ENCODE peak calls at places on chromosomes 12 and 14, in four cellular contexts. Y is stomach, F is Panc1, J is H1. L is an unnamed sample.

GRCh38 chr12:43914923-43915468 is 79.1 kb downstream of the TMEM117 start:
- DNase-seq in F (no peak), Y (no peak), J (no peak), L (no peak)

GRCh38 chr12:7693793-7694192 is 1.8 kb downstream of the GDF3 start:
- DNase-seq in F (no peak), J (no peak), Y (no peak), L (no peak)

GRCh38 chr14:94685166-94685581 is 73.0 kb downstream of the SERPINA3 start:
- DNase-seq in Y (no peak), J (no peak), F (no peak), L (no peak)

GRCh38 chr12:63909746-63910145 is 65.2 kb downstream of the SRGAP1 start:
- DNase-seq in Y (no peak), J (no peak), F (no peak), L (no peak)

GRCh38 chr14:69666698-69667211 is 55.4 kb downstream of the SUSD6 start:
- DNase-seq in J (no peak), F (no peak), Y (no peak), L (no peak)

GRCh38 chr12:93025145-93026103 is 96.3 kb upstream of the EEA1 start:
- DNase-seq in J (no peak), Y (no peak), F (peak), L (peak)

GRCh38 chr14:34604990-34605389 is 25.0 kb downstream of the SNX6 start:
- DNase-seq in F (no peak), Y (no peak), J (no peak), L (no peak)

GRCh38 chr14:29442720-29443119 is 484.9 kb downstream of the PRKD1 start:
- DNase-seq in F (no peak), J (no peak), Y (no peak), L (no peak)

GRCh38 chr12:111211910-111212757 is 156.8 kb downstream of the PHETA1 start:
- DNase-seq in J (no peak), F (no peak), Y (no peak), L (no peak)

GRCh38 chr12:40226652-40227051 is 1.9 kb downstream of the LRRK2 start:
- DNase-seq in Y (no peak), F (no peak), J (no peak), L (no peak)

GRCh38 chr12:66716522-66716921 is 37.6 kb upstream of the GRIP1 start:
- DNase-seq in J (no peak), Y (no peak), F (no peak), L (no peak)

GRCh38 chr14:32938719-32939253 is at the start of gene NPAS3:
- DNase-seq in F (no peak), J (no peak), Y (no peak), L (no peak)

GRCh38 chr14:105889666-105890473 is 363.5 kb downstream of the TMEM121 start:
- DNase-seq in Y (no peak), F (no peak), J (no peak), L (no peak)

GRCh38 chr12:108468149-108468968 is 46.7 kb upstream of the FICD start:
- DNase-seq in Y (no peak), F (no peak), J (no peak), L (peak)

GRCh38 chr12:4450551-4451112 is 5.0 kb upstream of the FGF6 start:
- DNase-seq in Y (no peak), F (no peak), J (peak), L (no peak)

GRCh38 chr12:111450676-111451075 is 45.0 kb downstream of the SH2B3 start:
- DNase-seq in J (no peak), Y (peak), F (no peak), L (no peak)

GRCh38 chr12:123034022-123034541 is 53.6 kb downstream of the ARL6IP4 start:
- DNase-seq in J (no peak), F (no peak), Y (no peak), L (no peak)

GRCh38 chr12:124993568-124994434 is at the start of gene BRI3BP:
- DNase-seq in F (no peak), J (no peak), Y (peak), L (peak)

GRCh38 chr12:46214668-46215429 is 54.0 kb downstream of the SLC38A1 start:
- DNase-seq in J (no peak), F (no peak), Y (peak), L (no peak)

GRCh38 chr12:133105620-133106019 is 24.5 kb downstream of the ZNF891 start:
- DNase-seq in Y (no peak), F (no peak), J (no peak), L (no peak)

GRCh38 chr12:124923906-124924734 is 9.7 kb upstream of the UBC start:
- DNase-seq in J (no peak), F (no peak), Y (no peak), L (no peak)

GRCh38 chr12:76864791-76865400 is 13.9 kb downstream of the CSRP2 start:
- DNase-seq in Y (no peak), J (no peak), F (no peak), L (no peak)

GRCh38 chr12:47602949-47603558 is 102.8 kb downstream of the RPAP3 start:
- DNase-seq in Y (no peak), J (no peak), F (no peak), L (no peak)

GRCh38 chr12:15613981-15614380 is 175.2 kb downstream of the EPS8 start:
- DNase-seq in J (no peak), Y (no peak), F (no peak), L (no peak)

GRCh38 chr14:29243355-29243754 is 476.8 kb downstream of the FOXG1 start:
- DNase-seq in F (no peak), J (no peak), Y (no peak), L (no peak)

GRCh38 chr14:70857499-70857895 is 48.2 kb upstream of the MAP3K9 start:
- DNase-seq in Y (no peak), F (no peak), J (no peak), L (no peak)

GRCh38 chr14:21680072-21680471 is 6.5 kb upstream of the OR4E1 start:
- DNase-seq in F (no peak), J (no peak), Y (no peak), L (no peak)

GRCh38 chr12:45670339-45671065 is 59.0 kb upstream of the ARID2 start:
- DNase-seq in Y (no peak), J (no peak), F (no peak), L (peak)

GRCh38 chr14:77270361-77271112 is 469 bp downstream of the NGB start:
- DNase-seq in Y (no peak), J (no peak), F (no peak), L (no peak)

GRCh38 chr14:35285168-35285990 is 6.8 kb upstream of the PSMA6 start:
- DNase-seq in J (no peak), Y (no peak), F (no peak), L (peak)

GRCh38 chr14:61438860-61439765 is 117.7 kb downstream of the PRKCH start:
- DNase-seq in F (peak), Y (peak), J (no peak), L (peak)

GRCh38 chr12:86230516-86231146 is 25.6 kb downstream of the MGAT4C start:
- DNase-seq in J (no peak), Y (no peak), F (peak), L (no peak)

GRCh38 chr14:74571441-74571841 is 40.6 kb downstream of the LTBP2 start:
- DNase-seq in Y (no peak), F (no peak), J (no peak), L (no peak)

GRCh38 chr14:89639687-89640086 is 222.7 kb upstream of the FOXN3 start:
- DNase-seq in F (no peak), J (no peak), Y (no peak), L (no peak)

GRCh38 chr12:60216226-60216625 is 620.4 kb downstream of the SLC16A7 start:
- DNase-seq in Y (no peak), F (no peak), J (no peak), L (no peak)

GRCh38 chr12:112182499-112182898 is 57.1 kb downstream of the TRAFD1 start:
- DNase-seq in Y (no peak), J (no peak), F (no peak), L (no peak)

GRCh38 chr12:88083634-88084033 is 54.4 kb upstream of the C12orf50 start:
- DNase-seq in J (no peak), Y (no peak), F (no peak), L (no peak)

GRCh38 chr12:4975574-4975973 is 65.9 kb downstream of the KCNA1 start:
- DNase-seq in Y (no peak), J (no peak), F (no peak), L (no peak)

GRCh38 chr12:57152408-57153038 is 5.1 kb upstream of the LRP1-AS start:
- DNase-seq in F (no peak), J (no peak), Y (no peak), L (no peak)
- TF ChIP-seq POLR2AphosphoS5 in F (no peak), J (no peak), Y (no peak), L (no peak)

DNA sequence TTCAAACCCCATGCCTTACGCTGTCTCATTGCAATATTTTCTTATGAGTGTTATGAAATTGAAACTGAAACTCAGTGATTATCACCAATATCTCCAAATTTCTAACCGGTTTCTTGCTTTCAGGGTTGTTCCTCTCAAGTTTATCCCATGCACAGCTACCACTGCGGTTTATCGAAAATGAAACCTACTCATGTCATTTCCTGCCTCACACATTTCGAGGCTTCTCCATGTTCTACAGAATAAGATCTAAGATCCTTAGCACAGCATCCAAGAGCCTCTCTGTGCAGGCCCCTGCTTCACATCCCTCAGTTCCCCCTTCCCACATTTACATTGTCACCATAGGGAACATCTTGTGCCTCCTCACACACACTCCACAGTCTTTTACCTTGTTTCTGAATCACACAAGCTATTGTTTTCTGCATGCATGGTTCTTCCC is 45.5 kb upstream of the FAR2 start:
- DNase-seq in Y (no peak), J (no peak), F (no peak), L (no peak)
- H3K4me3 ChIP-seq in Y (no peak), J (no peak), F (no peak), L (no peak)

GRCh38 chr14:52545584-52546317 is 6.6 kb downstream of the TXNDC16 start:
- DNase-seq in J (no peak), F (no peak), Y (no peak), L (no peak)
- TF ChIP-seq POLR2AphosphoS5 in J (no peak), F (no peak), Y (no peak), L (no peak)

GRCh38 chr12:57522887-57523705 is 472 bp downstream of the MBD6 start:
- DNase-seq in Y (peak), J (no peak), F (no peak), L (peak)

GRCh38 chr12:57520008-57520726 is at the start of gene DDIT3:
- DNase-seq in J (peak), Y (peak), F (peak), L (peak)

GRCh38 chr12:57519758-57520007 is 631 bp downstream of the DDIT3 start:
- DNase-seq in J (no peak), F (no peak), Y (no peak), L (peak)

GRCh38 chr12:57522019-57522886 is at the start of gene MBD6:
- DNase-seq in F (peak), J (no peak), Y (peak), L (peak)

GRCh38 chr12:57521475-57522018 is 1.1 kb upstream of the MBD6 start:
- DNase-seq in Y (peak), J (no peak), F (peak), L (peak)
- H3K4me3 ChIP-seq in Y (peak), J (peak), F (peak), L (peak)

GRCh38 chr12:95802482-95803264 is 12.1 kb upstream of the NTN4 start:
- DNase-seq in F (peak), Y (no peak), J (no peak), L (no peak)
- TF ChIP-seq POLR2AphosphoS5 in F (no peak), Y (no peak), J (no peak), L (no peak)

DNA sequence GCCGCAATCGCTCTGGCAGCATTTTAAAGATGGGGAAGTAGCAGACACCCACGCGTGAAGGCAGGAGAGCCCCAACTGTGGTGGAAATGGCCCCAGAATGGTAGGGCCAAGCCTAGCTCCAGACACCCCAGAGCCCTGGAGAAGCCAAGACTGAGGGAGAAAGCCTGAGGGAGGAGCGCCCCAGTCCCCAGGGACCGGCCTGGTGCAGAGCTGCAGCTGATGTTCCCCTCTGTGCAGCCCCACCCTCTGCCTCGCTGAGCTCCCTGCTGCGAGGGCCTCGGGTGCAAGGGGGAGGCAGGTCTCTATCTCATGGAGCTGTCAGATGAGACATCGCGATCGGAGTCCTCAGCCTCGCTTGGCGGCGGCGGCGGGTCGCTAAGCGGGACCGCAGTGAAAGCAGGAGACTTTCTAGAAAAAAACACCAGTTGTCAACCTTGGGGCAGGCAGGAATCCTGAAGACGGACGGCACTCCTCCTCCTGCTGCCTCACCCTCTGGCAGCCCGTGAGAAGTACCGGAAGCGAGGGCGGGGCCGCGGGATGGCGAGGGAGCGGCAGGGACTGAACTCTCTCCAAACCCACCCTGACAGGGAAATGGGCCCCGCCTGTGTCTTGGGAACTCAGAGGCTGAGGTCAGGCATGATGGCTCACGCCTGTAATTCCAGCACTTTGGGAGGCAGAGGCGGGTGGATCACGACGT is 6.0 kb downstream of the GAPDH start:
- DNase-seq in J (no peak), F (no peak), Y (peak), L (no peak)
- H3K4me3 ChIP-seq in J (peak), F (peak), Y (peak), L (no peak)

DNA sequence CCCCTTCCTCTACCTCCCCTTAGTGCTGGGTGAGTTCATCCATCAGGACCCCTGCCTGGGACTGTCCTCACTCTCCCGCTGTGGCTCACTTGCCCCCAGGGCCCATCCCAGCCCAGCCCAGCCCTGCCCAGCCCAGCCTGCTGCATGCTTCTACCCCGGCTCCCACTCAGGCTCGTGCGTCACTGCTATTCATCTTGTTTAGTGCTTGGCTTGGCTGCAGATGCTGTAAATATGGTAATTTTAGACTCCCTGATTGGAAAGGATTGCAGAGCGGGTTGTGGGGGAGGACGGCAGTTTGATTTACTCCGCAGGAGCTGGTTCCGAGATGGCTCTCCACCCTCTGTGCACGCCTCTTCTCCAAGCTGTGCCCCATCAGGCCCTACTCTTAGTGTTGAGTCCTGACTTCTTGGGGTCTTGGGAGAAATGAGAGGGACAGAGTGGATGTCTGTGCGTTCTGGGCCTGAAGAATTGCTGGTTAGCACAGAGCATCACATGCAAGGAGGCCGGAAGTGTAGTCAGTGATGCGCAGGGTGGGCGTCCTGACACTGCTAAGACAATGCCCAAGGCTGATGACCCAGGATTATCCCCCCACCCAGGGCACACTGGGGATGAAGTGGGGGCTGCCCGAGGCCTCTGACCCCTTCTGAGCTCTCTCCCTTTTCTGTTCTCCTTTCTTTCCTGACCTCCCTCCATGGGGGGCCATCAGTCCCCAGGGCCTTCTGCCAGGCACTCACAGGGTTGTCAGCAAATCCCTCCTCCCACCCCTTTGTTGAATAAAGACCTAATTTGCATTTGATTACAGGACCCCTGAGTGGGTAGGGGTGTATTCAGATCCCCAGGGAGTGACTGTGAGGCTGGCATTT is 244.4 kb downstream of the ZFP36L1 start:
- DNase-seq in J (no peak), Y (peak), F (no peak), L (no peak)
- TF ChIP-seq POLR2AphosphoS5 in J (no peak), Y (peak), F (no peak), L (no peak)

GRCh38 chr12:126770188-126770587 is 1496.8 kb upstream of the TMEM132C start:
- DNase-seq in F (no peak), Y (no peak), J (no peak), L (no peak)
- H3K4me3 ChIP-seq in F (no peak), Y (no peak), J (no peak), L (no peak)

GRCh38 chr12:52360663-52361271 is 6.5 kb downstream of the KRT85 start:
- DNase-seq in J (no peak), Y (peak), F (no peak), L (no peak)
- TF ChIP-seq POLR2AphosphoS5 in J (no peak), Y (no peak), F (no peak), L (no peak)